ENCODE peak calls at places on chromosomes 2 and 18, in eight cellular contexts. R, P, Z, F, O, M, Q and K are unnamed samples.

GRCh38 chr2:219506802-219507554 is 7.3 kb upstream of the ASIC4 start:
- DNase-seq in R (no peak), P (no peak), Z (no peak), F (no peak), O (no peak), M (no peak), Q (no peak), K (no peak)

GRCh38 chr2:186126181-186126580 is 359.9 kb upstream of the ZC3H15 start:
- DNase-seq in R (no peak), P (no peak), Z (no peak), F (no peak), O (no peak), M (peak; percentile 38), Q (no peak), K (no peak)

GRCh38 chr2:7449287-7449686 is 532.1 kb downstream of the RNF144A start:
- DNase-seq in R (no peak), P (no peak), Z (no peak), F (no peak), O (no peak), M (no peak), Q (no peak), K (no peak)

GRCh38 chr18:45121146-45121545 is 440.5 kb downstream of the SETBP1 start:
- DNase-seq in R (no peak), P (no peak), Z (no peak), F (no peak), O (no peak), M (peak; percentile 8), Q (no peak), K (no peak)

GRCh38 chr2:57076856-57077255 is 893.1 kb downstream of the CCDC85A start:
- DNase-seq in R (no peak), P (no peak), Z (no peak), F (no peak), O (no peak), M (no peak), Q (no peak), K (no peak)

GRCh38 chr2:172437419-172438063 is 10.2 kb downstream of the ITGA6 start:
- DNase-seq in R (no peak), P (no peak), Z (no peak), F (peak; percentile 55), O (no peak), M (peak; percentile 44), Q (no peak), K (peak; percentile 77)

GRCh38 chr2:24749069-24749691 is 44.0 kb downstream of the PTRHD1 start:
- DNase-seq in R (no peak), P (no peak), Z (no peak), F (no peak), O (no peak), M (no peak), Q (no peak), K (no peak)

GRCh38 chr2:217338306-217338916 is 478.5 kb upstream of the TNP1 start:
- DNase-seq in R (no peak), P (no peak), Z (no peak), F (no peak), O (no peak), M (no peak), Q (no peak), K (no peak)

GRCh38 chr2:210955591-210955990 is 399.2 kb downstream of the CPS1 start:
- DNase-seq in R (no peak), P (no peak), Z (no peak), F (no peak), O (no peak), M (no peak), Q (no peak), K (no peak)

GRCh38 chr2:59655809-59656208 is 897.6 kb downstream of the BCL11A start:
- DNase-seq in R (no peak), P (no peak), Z (no peak), F (no peak), O (no peak), M (no peak), Q (no peak), K (no peak)

GRCh38 chr2:10297950-10298349 is 4.8 kb upstream of the HPCAL1 start:
- DNase-seq in R (no peak), P (peak; percentile 73), Z (no peak), F (no peak), O (peak; percentile 43), M (no peak), Q (peak; percentile 41), K (peak; percentile 90)

GRCh38 chr2:65420712-65421431 is 11.5 kb downstream of the SPRED2 start:
- DNase-seq in R (no peak), P (no peak), Z (no peak), F (peak; percentile 81), O (peak; percentile 32), M (no peak), Q (no peak), K (peak; percentile 86)

GRCh38 chr2:237201461-237202287 is 116.0 kb downstream of the COPS8 start:
- DNase-seq in R (no peak), P (peak; percentile 59), Z (no peak), F (no peak), O (peak; percentile 70), M (no peak), Q (peak; percentile 42), K (peak; percentile 89)

GRCh38 chr2:58377181-58377580 is 136.1 kb upstream of the FANCL start:
- DNase-seq in R (no peak), P (no peak), Z (no peak), F (no peak), O (no peak), M (no peak), Q (no peak), K (no peak)

GRCh38 chr18:79516441-79516931 is 120.8 kb downstream of the NFATC1 start:
- DNase-seq in R (no peak), P (no peak), Z (no peak), F (no peak), O (no peak), M (no peak), Q (no peak), K (no peak)

GRCh38 chr18:9694174-9694573 is 13.9 kb upstream of the RAB31 start:
- DNase-seq in R (no peak), P (no peak), Z (no peak), F (no peak), O (no peak), M (no peak), Q (no peak), K (no peak)

GRCh38 chr2:150528861-150529801 is 41.7 kb upstream of the RND3 start:
- DNase-seq in R (no peak), P (no peak), Z (no peak), F (no peak), O (no peak), M (no peak), Q (no peak), K (no peak)

GRCh38 chr2:47178359-47178758 is 23.3 kb upstream of the STPG4 start:
- DNase-seq in R (no peak), P (no peak), Z (no peak), F (no peak), O (no peak), M (no peak), Q (no peak), K (no peak)

GRCh38 chr2:23745068-23745725 is 181.7 kb downstream of the ATAD2B start:
- DNase-seq in R (no peak), P (no peak), Z (no peak), F (no peak), O (no peak), M (no peak), Q (peak; percentile 86), K (no peak)

GRCh38 chr18:74183110-74183509 is 34.8 kb downstream of the TIMM21 start:
- DNase-seq in R (no peak), P (no peak), Z (no peak), F (no peak), O (no peak), M (no peak), Q (no peak), K (no peak)

GRCh38 chr2:203812294-203813221 is 55.0 kb upstream of the CTLA4 start:
- DNase-seq in R (no peak), P (no peak), Z (no peak), F (no peak), O (no peak), M (no peak), Q (no peak), K (no peak)

GRCh38 chr2:220572385-220572784 is 945.0 kb downstream of the SLC4A3 start:
- DNase-seq in R (no peak), P (no peak), Z (no peak), F (no peak), O (no peak), M (no peak), Q (no peak), K (no peak)

GRCh38 chr2:68316091-68316490 is 3.7 kb downstream of the CNRIP1 start:
- DNase-seq in R (no peak), P (no peak), Z (no peak), F (no peak), O (no peak), M (no peak), Q (no peak), K (peak; percentile 27)

GRCh38 chr2:195124391-195125079 is 532.5 kb upstream of the SLC39A10 start:
- DNase-seq in R (no peak), P (no peak), Z (no peak), F (no peak), O (no peak), M (no peak), Q (no peak), K (no peak)